ENCODE peak calls at places on chromosomes 6 and 20, in six cellular contexts. O, R, X, J, Y and P are unnamed samples.

GRCh38 chr6:22596011-22596410 is 26.6 kb downstream of the HDGFL1 start:
- DNase-seq in O (no peak), R (no peak), X (no peak), J (no peak), Y (no peak), P (no peak)

GRCh38 chr20:23628402-23629016 is 9.2 kb downstream of the CST3 start:
- DNase-seq in O (no peak), R (no peak), X (no peak), J (no peak), Y (no peak), P (no peak)

GRCh38 chr20:32285621-32286334 is 8.3 kb downstream of the KIF3B start:
- DNase-seq in O (no peak), R (peak; percentile 84), X (peak; percentile 64), J (no peak), Y (no peak), P (no peak)

GRCh38 chr20:10671850-10672578 is 1.8 kb downstream of the JAG1 start:
- DNase-seq in O (peak; percentile 61), R (no peak), X (peak; percentile 32), J (no peak), Y (no peak), P (peak; percentile 26)

GRCh38 chr20:43388267-43389081 is 69.2 kb upstream of the SRSF6 start:
- DNase-seq in O (no peak), R (no peak), X (no peak), J (no peak), Y (no peak), P (no peak)

GRCh38 chr20:22914291-22914690 is 120.8 kb upstream of the SSTR4 start:
- DNase-seq in O (no peak), R (no peak), X (no peak), J (no peak), Y (no peak), P (no peak)

GRCh38 chr6:7166410-7167293 is 58.9 kb downstream of the RREB1 start:
- DNase-seq in O (no peak), R (no peak), X (peak; percentile 84), J (no peak), Y (no peak), P (no peak)

GRCh38 chr20:33177866-33178265 is 9.9 kb downstream of the BPIFA2 start:
- DNase-seq in O (no peak), R (no peak), X (no peak), J (no peak), Y (no peak), P (no peak)

GRCh38 chr6:125869427-125869826 is 78.7 kb downstream of the NCOA7 start:
- DNase-seq in O (no peak), R (no peak), X (no peak), J (no peak), Y (no peak), P (no peak)

GRCh38 chr6:147561742-147562141 is 53.3 kb downstream of the SAMD5 start:
- DNase-seq in O (no peak), R (no peak), X (no peak), J (no peak), Y (no peak), P (no peak)

GRCh38 chr6:115740907-115741306 is 319.8 kb downstream of the FRK start:
- DNase-seq in O (no peak), R (no peak), X (no peak), J (no peak), Y (no peak), P (no peak)

GRCh38 chr6:142881771-142882170 is 63.2 kb downstream of the HIVEP2 start:
- DNase-seq in O (no peak), R (no peak), X (no peak), J (no peak), Y (no peak), P (no peak)

GRCh38 chr20:59571591-59572314 is 32.6 kb upstream of the PHACTR3 start:
- DNase-seq in O (peak; percentile 91), R (no peak), X (peak; percentile 82), J (peak; percentile 74), Y (peak; percentile 51), P (peak; percentile 70)

GRCh38 chr6:149405823-149406765 is 6.0 kb downstream of the SUMO4 start:
- DNase-seq in O (no peak), R (no peak), X (no peak), J (no peak), Y (no peak), P (no peak)

GRCh38 chr6:3230275-3231212 is 3.1 kb upstream of the TUBB2B start:
- DNase-seq in O (peak; percentile 71), R (no peak), X (no peak), J (no peak), Y (no peak), P (no peak)

GRCh38 chr6:11772109-11772830 is 6.3 kb downstream of the ADTRP start:
- DNase-seq in O (no peak), R (no peak), X (no peak), J (no peak), Y (no peak), P (no peak)

GRCh38 chr6:26363882-26364825 is 844 bp upstream of the BTN3A2 start:
- DNase-seq in O (no peak), R (peak; percentile 17), X (no peak), J (no peak), Y (no peak), P (no peak)

GRCh38 chr6:44063561-44064059 is 63.6 kb downstream of the MRPL14 start:
- DNase-seq in O (no peak), R (no peak), X (no peak), J (no peak), Y (no peak), P (no peak)

GRCh38 chr6:142871910-142872331 is 73.1 kb downstream of the HIVEP2 start:
- DNase-seq in O (no peak), R (no peak), X (no peak), J (no peak), Y (peak; percentile 83), P (no peak)

GRCh38 chr6:134176283-134176975 is 124.0 kb upstream of the SLC2A12 start:
- DNase-seq in O (peak; percentile 74), R (no peak), X (no peak), J (no peak), Y (no peak), P (no peak)

GRCh38 chr6:134173936-134174789 is 121.7 kb upstream of the SLC2A12 start:
- DNase-seq in O (peak; percentile 95), R (peak; percentile 54), X (peak; percentile 64), J (peak; percentile 35), Y (peak; percentile 79), P (peak; percentile 26)

GRCh38 chr6:134177236-134177635 is 124.8 kb upstream of the SLC2A12 start:
- DNase-seq in O (no peak), R (no peak), X (no peak), J (no peak), Y (no peak), P (no peak)

GRCh38 chr6:134174790-134175531 is 122.5 kb upstream of the SLC2A12 start:
- DNase-seq in O (peak; percentile 96), R (peak; percentile 50), X (peak; percentile 95), J (peak; percentile 82), Y (peak; percentile 87), P (peak; percentile 69)

DNA sequence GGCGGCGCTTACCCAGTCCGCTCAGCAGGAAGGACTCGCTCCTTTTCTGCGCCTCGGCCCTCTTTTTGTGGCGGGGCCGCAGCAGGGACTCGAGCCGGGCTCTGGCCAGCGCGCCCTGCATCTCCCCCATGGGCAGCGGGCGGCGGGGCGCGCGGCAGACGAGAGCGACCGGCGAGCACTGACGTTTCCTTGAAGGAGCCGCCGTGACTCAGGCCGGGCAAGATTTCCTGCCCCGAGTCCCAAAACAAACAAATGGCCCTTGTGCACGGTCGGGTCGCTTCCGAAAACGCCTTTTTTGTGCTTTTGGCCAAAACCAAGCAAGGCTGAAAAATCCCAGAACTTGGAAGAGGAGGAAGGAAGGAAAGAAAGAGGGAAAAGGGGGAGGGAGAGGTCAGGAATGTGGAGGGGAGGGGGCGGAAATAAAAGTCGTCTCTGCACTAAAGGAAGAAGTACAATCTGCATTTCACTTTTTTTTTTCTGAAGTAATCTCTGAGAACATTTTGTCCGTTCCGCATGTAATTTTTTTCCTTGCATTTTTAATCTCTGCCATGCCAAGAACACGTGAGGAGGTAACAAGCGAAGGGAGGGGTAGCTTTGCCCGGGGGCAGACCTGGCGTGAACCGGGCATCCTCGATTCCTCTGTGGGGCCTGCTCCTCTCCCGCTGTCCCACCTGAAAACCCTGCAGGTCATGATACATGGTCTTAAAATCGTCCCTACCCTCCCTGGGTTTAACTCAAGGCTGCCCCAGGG is 123.3 kb upstream of the SLC2A12 start:
- DNase-seq in O (peak; percentile 85), R (no peak), X (no peak), J (no peak), Y (peak; percentile 43), P (peak; percentile 25)
- TF ChIP-seq POLR2A in O (no peak), R (no peak), X (no peak), J (no peak), Y (no peak), P (no peak)

GRCh38 chr6:19841181-19841580 is 4.0 kb downstream of the ID4 start:
- DNase-seq in O (no peak), R (no peak), X (no peak), J (no peak), Y (no peak), P (no peak)
- TF ChIP-seq TAF1 in O (no peak), R (no peak), X (no peak), J (no peak), Y (no peak), P (no peak)

DNA sequence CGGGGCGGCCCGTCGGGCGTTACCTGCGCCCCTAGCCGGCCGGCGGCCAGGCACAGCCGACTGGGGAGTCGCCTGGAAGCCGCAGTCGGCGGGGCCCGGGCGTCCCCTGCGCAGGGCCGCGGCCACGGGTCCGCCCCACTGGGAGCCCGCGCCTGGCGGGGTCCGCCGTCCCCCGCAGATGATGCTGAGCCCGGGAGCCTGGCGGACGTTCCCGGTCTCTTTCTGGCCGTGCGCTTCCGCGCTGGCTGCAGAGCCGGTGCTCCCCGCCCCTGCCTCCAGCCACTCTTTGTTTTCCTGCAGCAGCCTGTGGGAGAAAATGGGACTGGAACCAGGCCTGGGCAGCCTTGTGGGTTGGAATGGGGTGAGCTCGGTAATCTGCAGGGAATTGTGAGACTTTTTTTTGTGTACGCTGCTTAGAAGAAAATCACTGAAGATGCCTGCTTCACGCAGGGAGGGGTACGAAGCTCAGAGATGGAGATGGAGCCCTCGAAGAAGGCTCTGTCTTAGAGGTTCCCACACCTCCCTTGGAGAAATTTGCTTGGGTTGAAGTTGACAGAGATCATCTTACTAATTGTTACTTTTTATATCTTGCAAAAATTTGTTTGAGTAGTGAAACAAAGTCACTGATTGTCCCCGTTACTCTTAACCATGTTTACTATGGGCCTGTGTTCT is 752 bp downstream of the PYGB start:
- DNase-seq in O (no peak), R (no peak), X (peak; percentile 53), J (peak; percentile 50), Y (no peak), P (peak; percentile 49)
- TF ChIP-seq POLR2A in O (no peak), R (no peak), X (no peak), J (no peak), Y (no peak), P (no peak)

DNA sequence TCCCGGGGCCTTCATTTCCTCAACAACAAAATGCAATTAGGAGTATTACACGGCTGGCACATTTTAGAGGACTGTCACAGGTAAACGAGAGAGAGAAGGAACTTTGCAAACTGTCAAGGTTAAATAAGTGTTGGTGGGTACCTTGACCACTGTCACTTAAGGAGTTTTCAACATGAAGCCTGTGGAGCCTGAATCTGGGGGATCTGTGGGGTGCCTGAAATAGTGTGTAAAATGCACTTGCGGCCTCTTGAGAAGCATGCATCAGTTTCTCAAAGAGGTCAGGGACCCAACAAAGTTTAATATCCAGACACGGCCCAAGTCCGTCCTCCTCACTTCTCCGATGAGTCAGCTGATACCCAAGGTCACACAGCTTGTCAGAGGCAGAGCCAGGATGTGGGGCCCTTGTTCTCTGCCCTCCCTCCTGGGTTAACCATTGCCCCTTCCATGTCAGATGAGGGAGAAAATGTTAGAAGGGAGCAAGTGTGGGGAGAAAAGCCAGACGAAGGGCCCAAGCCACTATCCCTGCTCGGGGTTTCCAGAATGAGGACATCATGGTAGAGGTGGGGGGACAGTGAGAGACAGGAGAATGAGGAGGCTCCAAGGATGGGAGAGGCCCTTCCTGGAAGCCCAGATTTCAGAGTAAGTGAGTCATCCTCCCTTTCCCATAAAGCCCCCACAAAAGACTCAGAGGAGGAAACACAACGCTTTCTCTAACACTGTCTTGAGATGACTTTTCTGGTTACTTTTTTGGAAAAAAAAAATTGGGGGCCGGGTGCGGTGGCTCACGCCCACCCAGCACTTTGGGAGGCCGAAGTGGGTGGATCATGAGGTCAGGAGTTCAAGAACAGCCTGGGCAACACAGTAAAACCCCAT is 42.2 kb downstream of the C6orf132 start:
- DNase-seq in O (no peak), R (no peak), X (peak; percentile 65), J (no peak), Y (peak; percentile 76), P (no peak)
- TF ChIP-seq TAF1 in O (no peak), R (no peak), X (no peak), J (no peak), Y (no peak), P (no peak)